ENCODE peak calls at places on chromosomes 3 and 15, in nine cellular contexts. B, G, M, R, P, H, D, J and U are unnamed samples.

GRCh38 chr15:56234804-56235203 is 8.9 kb downstream of the RFX7 start:
- DNase-seq in B (no peak), G (no peak), M (no peak), R (peak), P (no peak), H (no peak), D (peak), J (peak), U (no peak)

GRCh38 chr3:17742837-17743659 is 617 bp upstream of the TBC1D5 start:
- DNase-seq in B (no peak), G (no peak), M (peak), R (no peak), P (no peak), H (no peak), D (no peak), J (peak), U (peak)

GRCh38 chr15:100651253-100651652 is 48.9 kb downstream of the ASB7 start:
- DNase-seq in B (no peak), G (no peak), M (no peak), R (no peak), P (no peak), H (no peak), D (no peak), J (peak), U (no peak)

GRCh38 chr3:141242035-141242721 is 10.6 kb downstream of the PXYLP1 start:
- DNase-seq in B (no peak), G (no peak), M (no peak), R (no peak), P (no peak), H (peak), D (peak), J (no peak), U (no peak)

GRCh38 chr15:43390723-43391122 is 19.8 kb downstream of the TUBGCP4 start:
- DNase-seq in B (no peak), G (no peak), M (no peak), R (peak), P (no peak), H (no peak), D (peak), J (peak), U (no peak)

GRCh38 chr3:183454064-183454463 is 25.6 kb upstream of the MCF2L2 start:
- DNase-seq in B (no peak), G (no peak), M (no peak), R (no peak), P (no peak), H (no peak), D (no peak), J (no peak), U (no peak)

GRCh38 chr15:89852342-89853005 is 37.8 kb upstream of the ANPEP start:
- DNase-seq in B (no peak), G (no peak), M (no peak), R (no peak), P (no peak), H (no peak), D (no peak), J (no peak), U (no peak)

GRCh38 chr3:69941439-69942176 is 57.9 kb upstream of the SAMMSON start:
- DNase-seq in B (no peak), G (no peak), M (no peak), R (peak), P (no peak), H (no peak), D (no peak), J (no peak), U (peak)

GRCh38 chr3:195859061-195859845 is 47.5 kb upstream of the MUC4 start:
- DNase-seq in B (peak), G (peak), M (peak), R (peak), P (no peak), H (peak), D (peak), J (peak), U (peak)

GRCh38 chr15:44801368-44801767 is 65.0 kb downstream of the TRIM69 start:
- DNase-seq in B (no peak), G (no peak), M (no peak), R (peak), P (no peak), H (no peak), D (peak), J (no peak), U (no peak)

GRCh38 chr15:44802336-44802735 is 66.0 kb downstream of the TRIM69 start:
- DNase-seq in B (peak), G (no peak), M (no peak), R (no peak), P (no peak), H (no peak), D (no peak), J (no peak), U (no peak)

GRCh38 chr15:44801797-44802196 is 65.5 kb downstream of the TRIM69 start:
- DNase-seq in B (no peak), G (no peak), M (no peak), R (no peak), P (no peak), H (no peak), D (no peak), J (no peak), U (no peak)

GRCh38 chr15:44796508-44796907 is 60.2 kb downstream of the TRIM69 start:
- DNase-seq in B (no peak), G (no peak), M (no peak), R (no peak), P (no peak), H (no peak), D (no peak), J (no peak), U (no peak)

GRCh38 chr15:44798815-44799214 is 62.5 kb downstream of the TRIM69 start:
- DNase-seq in B (peak), G (peak), M (no peak), R (peak), P (no peak), H (peak), D (peak), J (peak), U (no peak)
- TF ChIP-seq CTCF in B (peak), G (peak), M (no peak), R (no peak), P (peak), H (peak), D (peak), J (peak), U (peak)

GRCh38 chr3:74897006-74897405 is 282.5 kb upstream of the CNTN3 start:
- DNase-seq in B (no peak), G (no peak), M (no peak), R (peak), P (no peak), H (no peak), D (no peak), J (no peak), U (no peak)
- TF ChIP-seq CTCF in B (no peak), G (no peak), M (no peak), R (peak), P (no peak), H (peak), D (peak), J (no peak), U (peak)

DNA sequence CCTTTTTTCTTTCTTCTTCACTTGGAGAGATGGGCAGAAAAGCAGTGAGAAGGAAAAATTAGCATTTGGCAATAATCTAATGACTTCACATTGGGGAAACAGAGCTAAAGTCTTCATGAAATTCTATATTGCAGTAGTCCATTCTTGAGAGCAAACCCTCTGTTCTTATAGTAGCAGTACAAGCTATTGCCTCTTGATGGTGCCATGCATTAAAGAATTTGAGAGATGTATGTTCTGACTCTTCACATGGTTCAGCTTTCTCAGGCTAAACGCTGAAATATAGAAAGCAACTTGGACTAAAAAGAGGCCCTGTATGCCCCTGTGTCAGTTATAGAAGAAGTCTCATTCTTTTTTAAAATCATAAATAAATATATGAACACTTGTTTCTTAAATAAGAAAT is 36.0 kb downstream of the PHLDB2 start:
- DNase-seq in B (no peak), G (peak), M (no peak), R (peak), P (no peak), H (no peak), D (peak), J (peak), U (no peak)
- TF ChIP-seq CTCF in B (no peak), G (peak), M (peak), R (peak), P (peak), H (peak), D (peak), J (peak), U (peak)

GRCh38 chr3:52537726-52538421 is 1.5 kb downstream of the UQCC5 start:
- DNase-seq in B (no peak), G (no peak), M (no peak), R (no peak), P (no peak), H (no peak), D (no peak), J (no peak), U (no peak)

GRCh38 chr3:52536112-52536368 is 365 bp upstream of the UQCC5 start:
- DNase-seq in B (no peak), G (no peak), M (no peak), R (no peak), P (no peak), H (no peak), D (no peak), J (no peak), U (no peak)

GRCh38 chr3:52535411-52536111 is 844 bp upstream of the UQCC5 start:
- DNase-seq in B (no peak), G (no peak), M (no peak), R (no peak), P (no peak), H (no peak), D (no peak), J (no peak), U (no peak)

GRCh38 chr3:52537165-52537635 is 795 bp downstream of the UQCC5 start:
- DNase-seq in B (no peak), G (no peak), M (no peak), R (no peak), P (no peak), H (no peak), D (no peak), J (no peak), U (no peak)

DNA sequence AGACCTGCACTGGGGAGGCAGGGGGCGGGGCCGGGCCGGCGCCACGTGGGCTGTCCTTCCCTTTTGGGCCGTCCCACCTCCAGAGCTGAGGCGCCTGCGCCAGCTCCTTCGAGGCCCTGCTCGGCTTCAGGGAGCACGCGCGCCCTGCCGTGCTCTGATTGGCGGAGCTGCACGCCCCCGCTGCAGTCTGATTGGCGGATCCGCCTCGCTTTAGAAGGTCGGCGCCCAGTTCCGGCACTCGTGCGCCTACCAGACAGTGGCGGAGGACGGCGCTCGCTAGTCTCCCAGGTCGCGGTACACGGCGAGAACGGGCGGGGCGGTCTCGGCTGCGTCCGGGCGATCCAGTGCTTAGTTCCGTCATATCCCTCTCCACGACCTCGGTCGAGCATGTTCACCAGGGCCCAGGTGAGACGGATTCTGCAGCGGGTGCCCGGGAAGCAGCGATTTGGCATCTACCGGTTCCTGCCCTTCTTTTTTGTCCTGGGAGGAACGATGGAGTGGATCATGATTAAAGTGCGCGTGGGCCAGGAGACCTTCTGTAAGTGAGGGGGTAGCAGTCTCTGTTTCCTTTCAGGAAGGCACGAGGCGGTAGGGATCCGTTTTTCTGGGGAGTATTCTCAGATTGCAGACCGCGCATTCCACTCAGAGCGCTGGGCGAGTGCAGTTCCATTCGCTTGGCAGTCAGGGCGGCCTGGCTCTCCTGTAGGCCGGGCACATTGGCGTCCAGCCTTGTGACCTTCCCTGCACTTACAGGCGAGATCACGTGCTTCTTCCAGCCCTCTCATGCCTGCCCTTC is at the start of gene UQCC5:
- DNase-seq in B (peak), G (peak), M (peak), R (peak), P (peak), H (peak), D (peak), J (peak), U (peak)
- TF ChIP-seq CTCF in B (no peak), G (no peak), M (peak), R (no peak), P (no peak), H (no peak), D (no peak), J (no peak), U (no peak)